ENCODE peak calls at places on chromosomes 11 and 22, in eight cellular contexts. H is ovary, U is adrenal gland, C is nephron progenitor cell, A is progenitor cell of endocrine pancreas, M is fibroblast of mammary gland, K is esophagus muscularis mucosa, B is Peyer's patch. T is an unnamed sample.

GRCh38 chr11:80118071-80118470 is 677.2 kb upstream of the TENM4 start:
- DNase-seq in H (no peak), U (no peak), C (no peak), A (no peak), M (no peak), K (no peak), B (no peak), T (no peak)

GRCh38 chr11:47431356-47432083 is 5.3 kb upstream of the PSMC3 start:
- DNase-seq in H (no peak), U (peak), C (no peak), A (no peak), M (no peak), K (no peak), B (no peak), T (no peak)

GRCh38 chr22:27132400-27132799 is 475.0 kb downstream of the MIAT start:
- DNase-seq in H (no peak), U (no peak), C (no peak), A (no peak), M (no peak), K (no peak), B (no peak), T (no peak)

GRCh38 chr11:19597876-19598275 is 114.8 kb upstream of the NAV2 start:
- DNase-seq in H (no peak), U (no peak), C (peak), A (no peak), M (no peak), K (no peak), B (no peak), T (no peak)

GRCh38 chr22:38923463-38924196 is 33.8 kb upstream of the APOBEC3A start:
- DNase-seq in H (peak), U (peak), C (no peak), A (no peak), M (peak), K (no peak), B (peak), T (peak)

GRCh38 chr11:74577624-74578396 is 14.6 kb upstream of the POLD3 start:
- DNase-seq in H (no peak), U (no peak), C (no peak), A (no peak), M (peak), K (no peak), B (no peak), T (no peak)

GRCh38 chr11:32586576-32587190 is 3.1 kb downstream of the EIF3M start:
- DNase-seq in H (no peak), U (no peak), C (no peak), A (no peak), M (peak), K (no peak), B (no peak), T (no peak)

GRCh38 chr22:31287818-31288495 is 4.3 kb downstream of the PIK3IP1 start:
- DNase-seq in H (no peak), U (no peak), C (no peak), A (no peak), M (no peak), K (no peak), B (no peak), T (peak)

GRCh38 chr11:75492181-75492820 is 33.4 kb downstream of the GDPD5 start:
- DNase-seq in H (no peak), U (no peak), C (no peak), A (no peak), M (no peak), K (no peak), B (no peak), T (no peak)

DNA sequence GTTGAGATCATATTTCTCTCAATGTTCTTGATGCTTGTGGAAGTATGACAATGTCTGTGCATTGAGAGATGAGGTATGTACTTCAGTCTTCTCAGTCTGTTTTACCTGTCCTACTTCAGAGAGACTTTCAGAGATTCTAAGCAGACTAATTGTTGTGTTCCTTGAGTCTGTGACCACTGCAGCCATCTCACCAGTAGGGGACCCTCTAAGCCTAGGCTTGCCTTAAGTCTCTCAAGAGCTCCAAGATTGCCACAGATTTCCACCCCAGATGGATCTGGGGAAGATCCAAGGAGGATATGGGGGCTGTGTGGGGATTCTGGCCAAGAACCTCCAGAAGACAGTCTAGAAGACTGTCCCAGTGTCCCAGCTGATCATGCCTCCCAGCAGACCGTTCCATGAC is 179.9 kb upstream of the PLET1 start:
- DNase-seq in H (no peak), U (no peak), C (no peak), A (no peak), M (peak), K (no peak), B (no peak), T (no peak)
- TF ChIP-seq CTCF in H (no peak), U (no peak), C (peak), A (peak), M (no peak), K (no peak), B (no peak), T (no peak)

GRCh38 chr11:83454674-83455073 is 168.5 kb upstream of the CCDC90B start:
- DNase-seq in H (no peak), U (no peak), C (no peak), A (no peak), M (no peak), K (no peak), B (no peak), T (no peak)
- TF ChIP-seq CTCF in H (no peak), U (no peak), C (no peak), A (no peak), M (no peak), K (no peak), B (no peak), T (no peak)

GRCh38 chr22:42992886-42993479 is 22.0 kb downstream of the PACSIN2 start:
- DNase-seq in H (no peak), U (no peak), C (no peak), A (no peak), M (no peak), K (no peak), B (no peak), T (peak)

GRCh38 chr22:42993651-42994275 is 21.2 kb downstream of the PACSIN2 start:
- DNase-seq in H (no peak), U (peak), C (no peak), A (no peak), M (peak), K (no peak), B (no peak), T (no peak)

GRCh38 chr22:42992092-42992491 is 22.9 kb downstream of the PACSIN2 start:
- DNase-seq in H (no peak), U (no peak), C (no peak), A (no peak), M (no peak), K (no peak), B (no peak), T (no peak)

GRCh38 chr22:42991010-42991651 is 23.8 kb downstream of the PACSIN2 start:
- DNase-seq in H (no peak), U (peak), C (no peak), A (no peak), M (peak), K (no peak), B (peak), T (no peak)

DNA sequence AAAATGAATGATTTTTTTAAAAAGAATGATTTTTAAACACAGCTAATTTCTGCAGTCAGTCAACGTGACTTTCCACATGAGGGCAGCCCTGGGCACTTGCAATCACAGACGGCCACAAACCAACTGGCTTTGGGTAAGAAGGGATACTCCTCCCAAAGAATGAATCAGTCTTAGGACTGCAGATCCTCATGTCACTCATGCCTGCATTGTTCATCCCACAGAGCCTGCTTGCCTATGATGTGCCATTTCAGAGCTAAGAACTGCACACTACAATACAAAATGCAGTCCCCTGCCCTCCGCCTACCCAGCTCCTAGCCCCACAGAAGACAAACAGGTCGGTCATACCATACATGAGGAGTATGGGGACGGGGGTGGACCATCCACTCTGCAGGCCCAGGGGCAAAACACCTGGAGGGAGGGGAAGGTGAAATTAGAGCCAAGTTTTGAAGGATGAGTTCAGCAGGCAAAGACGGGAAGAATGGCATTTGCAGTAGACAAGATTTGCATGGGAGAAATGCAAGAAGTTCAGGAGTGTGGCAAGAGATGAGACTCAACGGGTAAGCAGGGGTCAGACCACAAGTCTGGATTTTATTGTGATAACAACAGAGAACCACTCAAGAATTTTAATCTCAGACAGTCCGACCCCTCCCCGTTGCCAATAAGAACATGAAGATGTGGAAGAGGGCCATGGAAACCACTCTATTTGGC is 24.7 kb downstream of the PACSIN2 start:
- DNase-seq in H (no peak), U (peak), C (no peak), A (no peak), M (peak), K (no peak), B (no peak), T (peak)
- TF ChIP-seq CTCF in H (no peak), U (peak), C (no peak), A (no peak), M (peak), K (peak), B (no peak), T (no peak)

GRCh38 chr11:18253222-18253621 is 4.8 kb upstream of the SAA2 start:
- DNase-seq in H (no peak), U (no peak), C (no peak), A (no peak), M (no peak), K (no peak), B (no peak), T (no peak)
- TF ChIP-seq CTCF in H (no peak), U (no peak), C (no peak), A (no peak), M (no peak), K (no peak), B (peak), T (no peak)

GRCh38 chr22:35465109-35465701 is 65.3 kb downstream of the MCM5 start:
- DNase-seq in H (no peak), U (no peak), C (no peak), A (no peak), M (peak), K (no peak), B (no peak), T (no peak)
- TF ChIP-seq CTCF in H (no peak), U (no peak), C (no peak), A (no peak), M (no peak), K (no peak), B (no peak), T (no peak)